ENCODE peak calls at places on chromosome 15, in ten cellular contexts. One of them, this sample, is unnamed.

GRCh38 chr15:56428821-56429458 is 36.0 kb downstream of the MNS1 start:
- DNase-seq in heart right ventricle: no peak
- DNase-seq in ovary: no peak
- DNase-seq in uterus: no peak
- DNase-seq in heart left ventricle: no peak
- DNase-seq in testis: no peak
- DNase-seq in Panc1: peak; percentile 20
- DNase-seq in vagina: no peak
- DNase-seq in spleen: no peak
- DNase-seq in IMR-90: peak; percentile 39
- DNase-seq in this sample: no peak

GRCh38 chr15:89492111-89492641 is 4.2 kb downstream of the RHCG start:
- DNase-seq in heart right ventricle: no peak
- DNase-seq in ovary: no peak
- DNase-seq in uterus: no peak
- DNase-seq in heart left ventricle: no peak
- DNase-seq in testis: no peak
- DNase-seq in Panc1: no peak
- DNase-seq in vagina: no peak
- DNase-seq in spleen: no peak
- DNase-seq in IMR-90: no peak
- DNase-seq in this sample: no peak

GRCh38 chr15:63392355-63393009 is 10.8 kb upstream of the CA12 start:
- DNase-seq in heart right ventricle: no peak
- DNase-seq in ovary: no peak
- DNase-seq in uterus: no peak
- DNase-seq in heart left ventricle: no peak
- DNase-seq in testis: peak; percentile 33
- DNase-seq in Panc1: no peak
- DNase-seq in vagina: no peak
- DNase-seq in spleen: no peak
- DNase-seq in IMR-90: no peak
- DNase-seq in this sample: no peak

GRCh38 chr15:45645026-45645980 is 10.5 kb downstream of the SQOR start:
- DNase-seq in heart right ventricle: no peak
- DNase-seq in ovary: no peak
- DNase-seq in uterus: no peak
- DNase-seq in heart left ventricle: no peak
- DNase-seq in testis: no peak
- DNase-seq in Panc1: no peak
- DNase-seq in vagina: no peak
- DNase-seq in spleen: no peak
- DNase-seq in IMR-90: peak; percentile 86
- DNase-seq in this sample: no peak

GRCh38 chr15:67825880-67826716 is 789 bp downstream of the SKOR1 start:
- DNase-seq in heart right ventricle: no peak
- DNase-seq in ovary: no peak
- DNase-seq in uterus: no peak
- DNase-seq in heart left ventricle: no peak
- DNase-seq in testis: no peak
- DNase-seq in Panc1: no peak
- DNase-seq in vagina: no peak
- DNase-seq in spleen: peak; percentile 69
- DNase-seq in IMR-90: no peak
- DNase-seq in this sample: no peak

GRCh38 chr15:80832676-80833075 is 53.5 kb downstream of the CEMIP start:
- DNase-seq in heart right ventricle: no peak
- DNase-seq in ovary: no peak
- DNase-seq in uterus: no peak
- DNase-seq in heart left ventricle: no peak
- DNase-seq in testis: no peak
- DNase-seq in Panc1: no peak
- DNase-seq in vagina: no peak
- DNase-seq in spleen: no peak
- DNase-seq in IMR-90: no peak
- DNase-seq in this sample: no peak

GRCh38 chr15:75192307-75192706 is 9.4 kb upstream of the C15orf39 start:
- DNase-seq in heart right ventricle: no peak
- DNase-seq in ovary: no peak
- DNase-seq in uterus: no peak
- DNase-seq in heart left ventricle: no peak
- DNase-seq in testis: no peak
- DNase-seq in Panc1: no peak
- DNase-seq in vagina: no peak
- DNase-seq in spleen: no peak
- DNase-seq in IMR-90: no peak
- DNase-seq in this sample: no peak

GRCh38 chr15:42048080-42048820 is 27.4 kb upstream of the PLA2G4E start:
- DNase-seq in heart right ventricle: no peak
- DNase-seq in ovary: no peak
- DNase-seq in uterus: no peak
- DNase-seq in heart left ventricle: no peak
- DNase-seq in testis: no peak
- DNase-seq in Panc1: no peak
- DNase-seq in vagina: no peak
- DNase-seq in spleen: no peak
- DNase-seq in IMR-90: no peak
- DNase-seq in this sample: no peak

GRCh38 chr15:39591896-39592315 is 11.0 kb downstream of the THBS1 start:
- DNase-seq in heart right ventricle: no peak
- DNase-seq in ovary: no peak
- DNase-seq in uterus: no peak
- DNase-seq in heart left ventricle: no peak
- DNase-seq in testis: no peak
- DNase-seq in Panc1: no peak
- DNase-seq in vagina: no peak
- DNase-seq in spleen: no peak
- DNase-seq in IMR-90: peak; percentile 46
- DNase-seq in this sample: no peak

DNA sequence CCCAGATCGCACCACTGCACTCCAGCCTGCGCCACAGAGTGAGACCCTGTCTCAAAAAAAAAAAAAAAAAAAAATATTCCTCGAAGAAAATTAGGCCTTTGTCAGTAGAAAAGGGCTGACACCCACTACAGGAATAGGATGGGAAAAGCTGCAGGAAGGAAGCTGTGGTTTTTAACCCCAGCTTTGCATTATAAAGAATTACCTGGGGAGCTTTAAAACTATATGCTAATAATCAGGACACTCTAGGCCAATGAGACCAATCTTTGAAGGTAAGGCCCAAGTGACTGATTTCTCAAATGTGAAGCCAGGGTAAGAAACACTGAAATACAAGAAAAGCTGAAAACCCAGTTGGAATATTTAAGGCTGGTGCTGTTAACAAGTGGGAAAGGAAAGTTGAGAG is 74.3 kb downstream of the RBPMS2 start:
- DNase-seq in heart right ventricle: no peak
- DNase-seq in ovary: no peak
- DNase-seq in uterus: no peak
- DNase-seq in heart left ventricle: no peak
- DNase-seq in testis: no peak
- DNase-seq in Panc1: no peak
- DNase-seq in vagina: no peak
- DNase-seq in spleen: no peak
- DNase-seq in IMR-90: no peak
- DNase-seq in this sample: no peak
- H3K4me3 ChIP-seq in heart right ventricle: peak overlapping the region; percentile 96
- H3K4me3 ChIP-seq in ovary: no peak overlapping the region
- H3K4me3 ChIP-seq in uterus: no peak overlapping the region
- H3K4me3 ChIP-seq in heart left ventricle: no peak overlapping the region
- H3K4me3 ChIP-seq in testis: no peak overlapping the region
- H3K4me3 ChIP-seq in Panc1: no peak overlapping the region
- H3K4me3 ChIP-seq in vagina: peak overlapping the region; percentile 85
- H3K4me3 ChIP-seq in spleen: peak overlapping the region; percentile 80
- H3K4me3 ChIP-seq in IMR-90: peak overlapping the region; percentile 77
- H3K4me3 ChIP-seq in this sample: peak overlapping the region; percentile 85

DNA sequence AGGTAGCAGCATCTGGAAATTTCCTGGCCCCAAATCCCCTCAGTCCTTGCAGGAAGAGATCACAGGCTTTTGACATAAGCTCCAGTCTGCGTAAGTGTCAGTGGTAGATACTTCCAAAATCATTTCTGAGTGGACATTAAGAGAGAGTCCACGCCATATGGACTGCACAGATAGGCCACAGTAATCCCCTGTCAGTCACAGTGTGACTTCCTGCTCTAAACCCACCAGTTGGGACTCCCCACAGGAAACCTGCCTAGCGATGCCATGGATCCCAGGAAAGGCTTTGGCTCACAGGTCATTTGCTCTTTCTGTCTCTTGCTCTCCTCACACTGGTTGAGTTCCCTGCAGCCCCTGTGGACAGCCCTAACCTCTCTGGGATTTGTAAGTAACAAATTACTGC is 28.8 kb upstream of the MKRN3 start:
- DNase-seq in heart right ventricle: no peak
- DNase-seq in ovary: no peak
- DNase-seq in uterus: no peak
- DNase-seq in heart left ventricle: no peak
- DNase-seq in testis: no peak
- DNase-seq in Panc1: no peak
- DNase-seq in vagina: no peak
- DNase-seq in spleen: no peak
- DNase-seq in IMR-90: no peak
- DNase-seq in this sample: no peak
- H3K9me3 ChIP-seq in heart right ventricle: no peaks in the 10 kb centered on the region
- H3K9me3 ChIP-seq in ovary: no peaks in the 10 kb centered on the region
- H3K9me3 ChIP-seq in uterus: no peaks in the 10 kb centered on the region
- H3K9me3 ChIP-seq in heart left ventricle: no peaks in the 10 kb centered on the region
- H3K9me3 ChIP-seq in testis: no peaks in the 10 kb centered on the region
- H3K9me3 ChIP-seq in Panc1: no peaks in the 10 kb centered on the region
- H3K9me3 ChIP-seq in vagina: no peaks in the 10 kb centered on the region
- H3K9me3 ChIP-seq in spleen: no peaks in the 10 kb centered on the region
- H3K9me3 ChIP-seq in IMR-90: peaks cover 14% of the 10 kb centered on the region
- H3K9me3 ChIP-seq in this sample: no peaks in the 10 kb centered on the region

GRCh38 chr15:84142888-84143337 is 92.7 kb upstream of the GOLGA6L4 start:
- DNase-seq in heart right ventricle: peak; percentile 45
- DNase-seq in ovary: peak; percentile 58
- DNase-seq in uterus: peak; percentile 69
- DNase-seq in heart left ventricle: peak; percentile 75
- DNase-seq in testis: peak; percentile 86
- DNase-seq in Panc1: peak; percentile 78
- DNase-seq in vagina: no peak
- DNase-seq in spleen: no peak
- DNase-seq in IMR-90: peak; percentile 70
- DNase-seq in this sample: peak; percentile 54
- H3K4me3 ChIP-seq in heart right ventricle: no peak overlapping the region
- H3K4me3 ChIP-seq in ovary: no peak overlapping the region
- H3K4me3 ChIP-seq in uterus: no peak overlapping the region
- H3K4me3 ChIP-seq in heart left ventricle: no peak overlapping the region
- H3K4me3 ChIP-seq in testis: no peak overlapping the region
- H3K4me3 ChIP-seq in Panc1: no peak overlapping the region
- H3K4me3 ChIP-seq in vagina: no peak overlapping the region
- H3K4me3 ChIP-seq in spleen: no peak overlapping the region
- H3K4me3 ChIP-seq in IMR-90: no peak overlapping the region
- H3K4me3 ChIP-seq in this sample: peak overlapping the region; percentile 12

DNA sequence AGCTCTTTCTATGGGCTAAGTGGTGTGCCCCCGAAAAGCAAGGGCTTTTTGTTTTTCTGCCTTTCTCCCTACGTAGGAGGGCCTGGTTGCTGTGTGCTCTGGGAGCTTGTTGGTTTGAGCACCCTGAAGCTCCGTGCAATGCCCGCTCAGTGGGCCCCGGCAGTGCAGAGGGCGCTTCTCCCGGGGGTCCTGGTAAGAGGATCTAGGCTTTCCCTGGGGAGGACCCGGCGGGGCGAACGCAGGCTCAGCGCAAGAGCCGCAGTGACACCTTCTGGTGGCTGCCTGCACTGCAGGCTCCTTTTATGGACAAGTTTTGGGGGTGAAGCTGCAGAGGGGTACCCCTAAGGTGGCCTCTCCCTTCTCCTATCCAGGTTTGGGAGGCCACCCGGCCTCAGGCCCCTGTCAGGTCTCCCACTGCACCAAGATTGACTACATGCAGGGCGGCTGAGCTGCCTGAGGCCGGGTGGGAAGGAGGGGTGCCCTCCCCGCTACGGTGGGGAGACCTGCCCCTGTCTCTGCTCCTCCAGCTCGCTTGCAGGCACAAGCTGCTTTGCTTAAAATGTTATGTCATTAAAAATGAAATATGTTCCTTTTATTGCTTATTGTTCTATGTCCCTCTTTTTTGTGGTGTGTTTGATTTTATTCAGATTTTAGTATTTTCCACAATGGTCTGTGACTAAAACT is 387.9 kb downstream of the GABRG3 start:
- DNase-seq in heart right ventricle: no peak
- DNase-seq in ovary: no peak
- DNase-seq in uterus: no peak
- DNase-seq in heart left ventricle: peak; percentile 28
- DNase-seq in testis: peak; percentile 58
- DNase-seq in Panc1: no peak
- DNase-seq in vagina: no peak
- DNase-seq in spleen: no peak
- DNase-seq in IMR-90: no peak
- DNase-seq in this sample: no peak
- H3K9me3 ChIP-seq in heart right ventricle: peaks cover 3% of the 10 kb centered on the region
- H3K9me3 ChIP-seq in ovary: no peaks in the 10 kb centered on the region
- H3K9me3 ChIP-seq in uterus: no peaks in the 10 kb centered on the region
- H3K9me3 ChIP-seq in heart left ventricle: no peaks in the 10 kb centered on the region
- H3K9me3 ChIP-seq in testis: no peaks in the 10 kb centered on the region
- H3K9me3 ChIP-seq in Panc1: no peaks in the 10 kb centered on the region
- H3K9me3 ChIP-seq in vagina: no peaks in the 10 kb centered on the region
- H3K9me3 ChIP-seq in spleen: no peaks in the 10 kb centered on the region
- H3K9me3 ChIP-seq in IMR-90: peaks cover 19% of the 10 kb centered on the region
- H3K9me3 ChIP-seq in this sample: no peaks in the 10 kb centered on the region

GRCh38 chr15:48627260-48627969 is 18.1 kb downstream of the FBN1 start:
- DNase-seq in heart right ventricle: no peak
- DNase-seq in ovary: no peak
- DNase-seq in uterus: no peak
- DNase-seq in heart left ventricle: no peak
- DNase-seq in testis: no peak
- DNase-seq in Panc1: no peak
- DNase-seq in vagina: no peak
- DNase-seq in spleen: no peak
- DNase-seq in IMR-90: peak; percentile 68
- DNase-seq in this sample: no peak
- H3K4me3 ChIP-seq in heart right ventricle: no peak overlapping the region
- H3K4me3 ChIP-seq in ovary: no peak overlapping the region
- H3K4me3 ChIP-seq in uterus: no peak overlapping the region
- H3K4me3 ChIP-seq in heart left ventricle: no peak overlapping the region
- H3K4me3 ChIP-seq in testis: no peak overlapping the region
- H3K4me3 ChIP-seq in Panc1: no peak overlapping the region
- H3K4me3 ChIP-seq in vagina: no peak overlapping the region
- H3K4me3 ChIP-seq in spleen: no peak overlapping the region
- H3K4me3 ChIP-seq in IMR-90: no peak overlapping the region
- H3K4me3 ChIP-seq in this sample: peak overlapping the region; percentile 29

DNA sequence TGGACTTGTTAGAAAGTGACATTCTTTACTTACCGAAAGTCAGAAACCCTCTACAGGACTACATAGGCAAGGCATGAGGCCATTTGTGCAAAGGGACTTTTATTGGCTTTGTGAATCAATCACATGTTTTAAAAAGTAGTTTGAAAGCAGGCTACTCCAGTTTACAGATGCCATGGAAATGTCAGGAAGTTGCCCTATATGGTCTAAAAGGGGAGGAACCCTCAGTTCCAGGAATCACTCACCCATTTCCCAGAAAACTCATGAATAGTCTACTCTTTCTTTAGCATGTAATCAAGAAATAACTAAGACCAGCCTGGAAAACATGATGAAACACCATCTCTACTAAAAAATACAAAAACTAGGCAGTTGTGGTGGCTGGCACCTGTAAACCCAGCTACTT is 51.0 kb upstream of the MKRN3 start:
- DNase-seq in heart right ventricle: no peak
- DNase-seq in ovary: no peak
- DNase-seq in uterus: no peak
- DNase-seq in heart left ventricle: no peak
- DNase-seq in testis: no peak
- DNase-seq in Panc1: no peak
- DNase-seq in vagina: no peak
- DNase-seq in spleen: no peak
- DNase-seq in IMR-90: no peak
- DNase-seq in this sample: no peak
- H3K9me3 ChIP-seq in heart right ventricle: peaks cover 17% of the 10 kb centered on the region
- H3K9me3 ChIP-seq in ovary: no peaks in the 10 kb centered on the region
- H3K9me3 ChIP-seq in uterus: no peaks in the 10 kb centered on the region
- H3K9me3 ChIP-seq in heart left ventricle: no peaks in the 10 kb centered on the region
- H3K9me3 ChIP-seq in testis: no peaks in the 10 kb centered on the region
- H3K9me3 ChIP-seq in Panc1: no peaks in the 10 kb centered on the region
- H3K9me3 ChIP-seq in vagina: no peaks in the 10 kb centered on the region
- H3K9me3 ChIP-seq in spleen: peaks cover 17% of the 10 kb centered on the region
- H3K9me3 ChIP-seq in IMR-90: peaks cover 4% of the 10 kb centered on the region
- H3K9me3 ChIP-seq in this sample: no peaks in the 10 kb centered on the region